ENCODE peak calls at places on chromosomes 16 and 17, in four cellular contexts. X is keratinocyte, E is cardiac muscle cell, C is stomach. S is an unnamed sample. For H3K4me1, the result is how much of the 10 kb centered on the place peaks cover.

GRCh38 chr17:48175692-48176450 is 68.3 kb downstream of the SNX11 start:
- DNase-seq in X (no peak), E (no peak), C (no peak), S (no peak)

GRCh38 chr17:62907961-62908360 is 58.1 kb upstream of the TANC2 start:
- DNase-seq in X (no peak), E (no peak), C (no peak), S (no peak)

GRCh38 chr16:56231-56927 is 2.8 kb downstream of the SNRNP25 start:
- DNase-seq in X (no peak), E (no peak), C (no peak), S (no peak)

GRCh38 chr17:47279062-47279801 is 25.6 kb downstream of the ITGB3 start:
- DNase-seq in X (no peak), E (peak), C (peak), S (no peak)

GRCh38 chr17:3043737-3044365 is 19.6 kb downstream of the OR1D5 start:
- DNase-seq in X (no peak), E (no peak), C (no peak), S (peak)

GRCh38 chr16:73131153-73131862 is 83.4 kb upstream of the ZFHX3 start:
- DNase-seq in X (no peak), E (no peak), C (no peak), S (no peak)

GRCh38 chr17:15106540-15106939 is 158.6 kb downstream of the PMP22 start:
- DNase-seq in X (peak), E (no peak), C (no peak), S (no peak)

GRCh38 chr17:44956998-44957981 is 9.7 kb upstream of the KIF18B start:
- DNase-seq in X (no peak), E (no peak), C (no peak), S (no peak)

GRCh38 chr17:13031718-13032350 is 14.0 kb upstream of the ELAC2 start:
- DNase-seq in X (peak), E (peak), C (peak), S (peak)

GRCh38 chr16:57525761-57526160 is 10.6 kb downstream of the CCDC102A start:
- DNase-seq in X (no peak), E (no peak), C (no peak), S (no peak)
- H3K27ac ChIP-seq in X (no peak), E (no peak), C (no peak), S (no peak)

GRCh38 chr17:34370376-34370996 is 7.5 kb upstream of the CCL1 start:
- DNase-seq in X (no peak), E (no peak), C (no peak), S (no peak)

GRCh38 chr17:34369196-34369500 is 6.1 kb upstream of the CCL1 start:
- DNase-seq in X (no peak), E (no peak), C (no peak), S (no peak)

GRCh38 chr17:34367486-34368270 is 4.6 kb upstream of the CCL1 start:
- DNase-seq in X (no peak), E (no peak), C (no peak), S (no peak)

GRCh38 chr17:34369571-34369970 is 6.5 kb upstream of the CCL1 start:
- DNase-seq in X (no peak), E (no peak), C (no peak), S (no peak)

DNA sequence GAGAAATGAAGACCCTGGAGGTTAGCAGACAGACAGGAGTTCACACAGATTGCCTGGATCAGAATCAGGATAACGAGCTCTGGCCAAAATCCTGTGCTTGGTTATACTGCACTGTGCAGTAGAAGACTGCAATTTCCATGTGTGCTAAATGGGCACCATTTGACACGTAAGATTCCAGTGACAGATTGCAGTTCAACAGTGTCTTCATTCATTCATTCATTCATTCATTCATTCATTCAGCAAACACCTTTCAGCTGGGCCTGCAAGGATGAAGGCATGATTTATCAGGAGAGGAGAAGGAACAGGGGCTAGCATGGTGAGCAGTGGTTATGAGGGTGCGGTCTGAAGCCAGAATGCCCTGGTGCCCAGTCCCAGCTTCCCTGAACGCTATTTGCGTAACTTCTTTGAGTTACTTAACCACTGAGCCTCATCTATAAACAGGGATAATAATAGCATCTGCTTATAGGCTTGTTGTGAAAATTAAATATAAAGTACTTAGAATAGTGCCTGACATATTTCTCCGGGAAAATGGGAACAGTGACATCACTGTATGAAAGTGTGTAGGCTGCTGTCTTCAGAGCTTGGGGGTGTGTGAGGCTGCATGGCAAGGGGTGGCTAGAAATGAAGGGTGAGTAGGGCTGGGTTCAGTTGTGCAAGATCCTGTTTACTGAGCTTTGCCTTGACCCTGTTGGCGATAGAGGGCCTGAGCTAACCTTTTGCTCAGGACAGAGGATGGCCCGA is 5.6 kb upstream of the CCL1 start:
- DNase-seq in X (no peak), E (no peak), C (no peak), S (no peak)
- H3K4me1 ChIP-seq in X (under half), E (under half), C (under half), S (under half)

GRCh38 chr17:61459968-61460718 is 7.9 kb downstream of the TBX4 start:
- DNase-seq in X (no peak), E (no peak), C (no peak), S (no peak)

GRCh38 chr17:61460796-61461585 is 8.8 kb downstream of the TBX4 start:
- DNase-seq in X (no peak), E (no peak), C (no peak), S (no peak)

GRCh38 chr17:61458491-61459433 is 6.5 kb downstream of the TBX4 start:
- DNase-seq in X (no peak), E (no peak), C (no peak), S (no peak)

GRCh38 chr17:61458000-61458399 is 5.8 kb downstream of the TBX4 start:
- DNase-seq in X (no peak), E (no peak), C (no peak), S (no peak)

DNA sequence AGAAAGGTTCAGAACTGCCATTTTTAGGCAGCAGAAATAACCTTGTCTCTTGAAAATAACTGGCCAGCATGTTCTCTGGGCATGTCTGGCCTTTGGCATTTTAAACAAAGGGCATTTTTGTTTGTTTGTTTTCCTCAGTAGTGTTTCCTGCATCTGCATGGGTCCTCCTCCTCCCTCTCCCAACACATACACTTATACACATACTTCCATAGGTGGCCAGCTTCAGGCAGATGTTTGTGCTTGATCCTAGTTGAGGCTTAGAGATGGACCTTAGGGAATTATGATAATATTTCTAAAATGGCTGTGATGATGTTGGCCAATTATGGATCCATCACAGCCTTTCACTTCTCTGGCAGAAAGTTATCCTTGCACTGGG is 7.2 kb downstream of the TBX4 start:
- DNase-seq in X (no peak), E (no peak), C (no peak), S (no peak)
- H3K27ac ChIP-seq in X (no peak), E (no peak), C (no peak), S (no peak)

DNA sequence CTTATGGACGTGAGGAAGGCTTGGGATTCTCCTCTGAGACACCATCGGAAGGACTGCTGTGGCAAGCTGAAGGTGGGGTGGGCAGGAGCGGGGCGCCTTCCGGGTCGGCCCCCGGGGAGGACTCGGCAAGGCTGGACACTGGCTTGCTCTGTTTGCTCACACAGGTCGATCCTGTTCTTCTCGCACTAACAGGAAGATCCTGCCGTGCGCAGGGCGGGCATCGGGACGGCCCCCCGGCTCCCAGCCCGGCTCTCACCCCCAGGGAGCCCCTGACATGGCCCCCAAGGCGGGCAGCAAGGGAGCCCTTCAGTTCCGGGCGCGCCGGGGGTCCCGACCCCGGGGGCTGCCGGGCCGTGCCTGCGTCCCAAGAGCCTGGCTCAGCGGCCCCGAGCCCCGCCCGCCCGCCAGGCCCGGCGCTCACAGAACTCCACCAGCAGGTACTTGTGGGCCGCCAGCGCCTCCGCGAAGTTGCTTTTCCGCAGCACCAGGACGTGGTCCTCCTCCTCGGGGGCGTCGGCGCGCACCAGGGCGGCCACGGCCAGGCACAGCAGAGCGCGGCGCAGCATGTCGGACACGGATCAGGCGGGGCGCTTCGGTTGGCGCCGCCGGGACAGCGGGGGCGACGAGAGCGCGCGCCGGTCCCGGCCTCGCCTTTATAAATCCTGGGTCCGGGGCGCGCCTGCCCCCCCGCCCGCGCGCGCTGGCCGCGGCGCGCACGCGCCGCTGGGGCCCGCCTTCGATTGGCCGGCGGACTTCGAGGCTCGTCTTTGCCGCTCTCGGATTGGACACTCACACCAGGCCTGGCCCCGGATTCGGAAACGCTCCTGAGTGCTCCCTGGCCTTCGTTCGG is at the start of gene P4HB:
- DNase-seq in X (no peak), E (no peak), C (no peak), S (no peak)
- H3K4me1 ChIP-seq in X (half or more), E (under half), C (half or more), S (under half)